ENCODE peak calls at places on chromosomes 4 and X, in nine cellular contexts. R, S, T, U, Z, Y, I, X and K are unnamed samples.

GRCh38 chr4:105305019-105305836 is 158.6 kb downstream of the TET2 start:
- DNase-seq in Z (no peak), I (no peak), X (no peak), Y (no peak), R (no peak), S (no peak), U (no peak), T (no peak), K (no peak)

GRCh38 chr4:61493470-61493869 is 293.3 kb downstream of the ADGRL3 start:
- DNase-seq in X (no peak), Z (no peak), T (no peak), Y (no peak), S (no peak), U (no peak), R (no peak), I (no peak), K (no peak)

GRCh38 chr4:100421356-100421978 is 96.4 kb downstream of the EMCN start:
- DNase-seq in U (peak), R (peak), I (no peak), T (peak), X (peak), S (no peak), Z (no peak), Y (no peak), K (no peak)

GRCh38 chr4:13866881-13867280 is 239.4 kb upstream of the BOD1L1 start:
- DNase-seq in X (peak), Z (no peak), U (no peak), I (no peak), S (no peak), R (no peak), Y (no peak), T (no peak), K (no peak)

GRCh38 chr4:156820931-156821330 is 150.7 kb downstream of the PDGFC start:
- DNase-seq in T (no peak), I (no peak), Y (no peak), X (no peak), Z (no peak), R (no peak), S (no peak), U (no peak), K (no peak)

GRCh38 chr4:2301221-2301642 is 39.3 kb upstream of the MXD4 start:
- DNase-seq in X (no peak), S (no peak), I (no peak), Y (no peak), T (no peak), R (no peak), Z (no peak), U (no peak), K (no peak)

GRCh38 chr4:98242538-98242937 is 18.6 kb upstream of the RAP1GDS1 start:
- DNase-seq in X (no peak), R (no peak), U (no peak), Z (no peak), T (no peak), I (no peak), S (no peak), Y (no peak), K (no peak)

GRCh38 chrX:153460826-153461225 is 9.6 kb downstream of the HAUS7 start:
- DNase-seq in I (peak), T (peak), Z (no peak), S (peak), Y (peak), X (peak), U (peak), R (peak), K (no peak)

GRCh38 chrX:29728639-29729038 is 486.7 kb upstream of the MAGEB2 start:
- DNase-seq in U (no peak), T (peak), Y (no peak), Z (no peak), S (no peak), R (no peak), X (no peak), I (no peak), K (no peak)

GRCh38 chr4:74934016-74934821 is 1.3 kb downstream of the PARM1 start:
- DNase-seq in R (peak), I (peak), U (no peak), Y (no peak), X (peak), Z (peak), T (no peak), S (no peak), K (no peak)

GRCh38 chrX:99383786-99384185 is 1026.3 kb downstream of the PCDH19 start:
- DNase-seq in Z (no peak), X (no peak), Y (no peak), S (no peak), I (no peak), U (no peak), T (no peak), R (no peak), K (no peak)

GRCh38 chr4:141871086-141871485 is 234.7 kb downstream of the IL15 start:
- DNase-seq in I (no peak), U (no peak), R (no peak), X (peak), S (no peak), Z (no peak), Y (no peak), T (peak), K (no peak)

GRCh38 chr4:176545886-176546285 is 226.1 kb downstream of the SPCS3 start:
- DNase-seq in X (peak), I (no peak), R (no peak), Z (no peak), S (no peak), U (no peak), T (peak), Y (no peak), K (no peak)

GRCh38 chr4:25448379-25449109 is 71.5 kb downstream of the ANAPC4 start:
- DNase-seq in S (no peak), T (no peak), U (no peak), R (peak), I (no peak), Y (no peak), X (no peak), Z (no peak), K (no peak)

GRCh38 chr4:47031011-47031678 is at the start of gene GABRB1:
- DNase-seq in R (peak), U (no peak), Y (no peak), I (peak), Z (no peak), T (no peak), X (peak), S (no peak), K (no peak)

GRCh38 chrX:149825424-149825823 is 43.7 kb downstream of the MAGEA9 start:
- DNase-seq in S (peak), X (no peak), U (peak), I (peak), Y (peak), R (no peak), Z (no peak), T (peak), K (peak)

GRCh38 chr4:7828011-7828720 is 111.5 kb downstream of the AFAP1 start:
- DNase-seq in Y (peak), X (peak), S (peak), T (peak), I (peak), Z (no peak), R (peak), U (no peak), K (peak)

GRCh38 chrX:74505437-74505836 is 84.1 kb downstream of the SLC16A2 start:
- DNase-seq in S (no peak), Y (no peak), Z (no peak), I (no peak), X (no peak), U (no peak), R (no peak), T (no peak), K (no peak)

GRCh38 chr4:128241425-128241913 is 46.1 kb downstream of the PGRMC2 start:
- DNase-seq in U (no peak), R (peak), T (no peak), Y (no peak), S (no peak), X (peak), Z (peak), I (no peak), K (no peak)

GRCh38 chr4:15882675-15883086 is 55.9 kb downstream of the FGFBP1 start:
- DNase-seq in S (peak), T (peak), X (peak), I (peak), U (peak), Y (peak), R (peak), Z (no peak), K (peak)

GRCh38 chr4:47145630-47146029 is 114.3 kb downstream of the GABRB1 start:
- DNase-seq in X (peak), Z (no peak), I (peak), T (peak), Y (no peak), R (no peak), U (no peak), S (no peak), K (no peak)

GRCh38 chr4:38802561-38803355 is 1.8 kb downstream of the TLR1 start:
- DNase-seq in Z (no peak), Y (no peak), T (no peak), S (no peak), I (no peak), R (no peak), U (peak), X (no peak), K (no peak)

GRCh38 chr4:161332696-161333095 is 831.1 kb downstream of the FSTL5 start:
- DNase-seq in S (no peak), R (no peak), Y (no peak), I (no peak), U (no peak), Z (no peak), X (no peak), T (no peak), K (no peak)

GRCh38 chr4:158850800-158851644 is 82.2 kb downstream of the FNIP2 start:
- DNase-seq in S (no peak), I (no peak), R (peak), Y (no peak), T (peak), Z (no peak), U (peak), X (peak), K (no peak)